ENCODE peak calls at places on chromosomes 2 and 18, in four cellular contexts. One of them, this sample, is unnamed.

GRCh38 chr2:165648826-165649225 is 145.2 kb downstream of the GALNT3 start:
- DNase-seq in mesendoderm: no peak
- DNase-seq in Peyer's patch: no peak
- DNase-seq in esophagus squamous epithelium: no peak
- DNase-seq in this sample: no peak

GRCh38 chr18:45671366-45671765 is 52.6 kb upstream of the SLC14A1 start:
- DNase-seq in mesendoderm: no peak
- DNase-seq in Peyer's patch: no peak
- DNase-seq in esophagus squamous epithelium: no peak
- DNase-seq in this sample: no peak

GRCh38 chr2:174764281-174765063 is at the start of gene CHRNA1:
- DNase-seq in mesendoderm: no peak
- DNase-seq in Peyer's patch: no peak
- DNase-seq in esophagus squamous epithelium: no peak
- DNase-seq in this sample: no peak

GRCh38 chr2:69181806-69182427 is 168.9 kb downstream of the ANTXR1 start:
- DNase-seq in mesendoderm: no peak
- DNase-seq in Peyer's patch: no peak
- DNase-seq in esophagus squamous epithelium: no peak
- DNase-seq in this sample: no peak

GRCh38 chr2:28437142-28437835 is 44.6 kb downstream of the FOSL2 start:
- DNase-seq in mesendoderm: peak; percentile 61
- DNase-seq in Peyer's patch: peak; percentile 78
- DNase-seq in esophagus squamous epithelium: no peak
- DNase-seq in this sample: peak; percentile 78

GRCh38 chr2:190911813-190912212 is 31.2 kb downstream of the GLS start:
- DNase-seq in mesendoderm: no peak
- DNase-seq in Peyer's patch: no peak
- DNase-seq in esophagus squamous epithelium: no peak
- DNase-seq in this sample: peak; percentile 79

GRCh38 chr2:154655499-154655898 is 43.0 kb upstream of the KCNJ3 start:
- DNase-seq in mesendoderm: no peak
- DNase-seq in Peyer's patch: no peak
- DNase-seq in esophagus squamous epithelium: no peak
- DNase-seq in this sample: no peak

GRCh38 chr2:234735829-234736228 is 216.0 kb upstream of the SH3BP4 start:
- DNase-seq in mesendoderm: no peak
- DNase-seq in Peyer's patch: no peak
- DNase-seq in esophagus squamous epithelium: no peak
- DNase-seq in this sample: no peak

GRCh38 chr2:6524678-6525367 is 340.9 kb downstream of the CMPK2 start:
- DNase-seq in mesendoderm: no peak
- DNase-seq in Peyer's patch: no peak
- DNase-seq in esophagus squamous epithelium: no peak
- DNase-seq in this sample: no peak

GRCh38 chr2:17303496-17303895 is 214.7 kb downstream of the RAD51AP2 start:
- DNase-seq in mesendoderm: no peak
- DNase-seq in Peyer's patch: no peak
- DNase-seq in esophagus squamous epithelium: no peak
- DNase-seq in this sample: no peak

GRCh38 chr2:64342195-64343099 is 111.5 kb upstream of the LGALSL start:
- DNase-seq in mesendoderm: no peak
- DNase-seq in Peyer's patch: peak; percentile 5
- DNase-seq in esophagus squamous epithelium: no peak
- DNase-seq in this sample: no peak

GRCh38 chr2:238847841-238848565 is at the start of gene TWIST2:
- DNase-seq in mesendoderm: peak; percentile 76
- DNase-seq in Peyer's patch: peak; percentile 73
- DNase-seq in esophagus squamous epithelium: no peak
- DNase-seq in this sample: no peak

GRCh38 chr18:74662622-74663021 is 65.0 kb downstream of the ZNF407 start:
- DNase-seq in mesendoderm: no peak
- DNase-seq in Peyer's patch: no peak
- DNase-seq in esophagus squamous epithelium: no peak
- DNase-seq in this sample: no peak

GRCh38 chr18:55658598-55658997 is 70.6 kb upstream of the TCF4 start:
- DNase-seq in mesendoderm: no peak
- DNase-seq in Peyer's patch: no peak
- DNase-seq in esophagus squamous epithelium: no peak
- DNase-seq in this sample: no peak

GRCh38 chr2:55108456-55108855 is 58.2 kb upstream of the RTN4 start:
- DNase-seq in mesendoderm: no peak
- DNase-seq in Peyer's patch: no peak
- DNase-seq in esophagus squamous epithelium: no peak
- DNase-seq in this sample: no peak

GRCh38 chr2:66469219-66469902 is 34.4 kb downstream of the MEIS1 start:
- DNase-seq in mesendoderm: no peak
- DNase-seq in Peyer's patch: no peak
- DNase-seq in esophagus squamous epithelium: no peak
- DNase-seq in this sample: no peak

GRCh38 chr2:119536707-119537106 is 7.5 kb upstream of the CFAP221 start:
- DNase-seq in mesendoderm: no peak
- DNase-seq in Peyer's patch: no peak
- DNase-seq in esophagus squamous epithelium: no peak
- DNase-seq in this sample: no peak

GRCh38 chr2:218219934-218220333 is 2.9 kb downstream of the ARPC2 start:
- DNase-seq in mesendoderm: no peak
- DNase-seq in Peyer's patch: no peak
- DNase-seq in esophagus squamous epithelium: no peak
- DNase-seq in this sample: no peak

GRCh38 chr2:120892967-120893667 is 157.4 kb downstream of the GLI2 start:
- DNase-seq in mesendoderm: no peak
- DNase-seq in Peyer's patch: no peak
- DNase-seq in esophagus squamous epithelium: no peak
- DNase-seq in this sample: no peak

GRCh38 chr2:226483143-226483542 is 316.5 kb downstream of the IRS1 start:
- DNase-seq in mesendoderm: peak; percentile 50
- DNase-seq in Peyer's patch: no peak
- DNase-seq in esophagus squamous epithelium: no peak
- DNase-seq in this sample: no peak

GRCh38 chr2:3170792-3171455 is 206.7 kb downstream of the EIPR1 start:
- DNase-seq in mesendoderm: no peak
- DNase-seq in Peyer's patch: no peak
- DNase-seq in esophagus squamous epithelium: no peak
- DNase-seq in this sample: no peak

GRCh38 chr18:38759457-38759856 is 1193.9 kb upstream of the CELF4 start:
- DNase-seq in mesendoderm: no peak
- DNase-seq in Peyer's patch: no peak
- DNase-seq in esophagus squamous epithelium: no peak
- DNase-seq in this sample: no peak

GRCh38 chr2:96501471-96501874 is 3.7 kb downstream of the NEURL3 start:
- DNase-seq in mesendoderm: no peak
- DNase-seq in Peyer's patch: no peak
- DNase-seq in esophagus squamous epithelium: no peak
- DNase-seq in this sample: no peak

GRCh38 chr2:169693344-169693743 is 861 bp downstream of the CFAP210 start:
- DNase-seq in mesendoderm: peak; percentile 45
- DNase-seq in Peyer's patch: no peak
- DNase-seq in esophagus squamous epithelium: no peak
- DNase-seq in this sample: peak; percentile 29

GRCh38 chr2:39623916-39624315 is 41.8 kb upstream of the TMEM178A start:
- DNase-seq in mesendoderm: no peak
- DNase-seq in Peyer's patch: no peak
- DNase-seq in esophagus squamous epithelium: no peak
- DNase-seq in this sample: no peak

GRCh38 chr2:121524650-121525425 is 5.8 kb upstream of the RNU4ATAC start:
- DNase-seq in mesendoderm: peak; percentile 73
- DNase-seq in Peyer's patch: no peak
- DNase-seq in esophagus squamous epithelium: no peak
- DNase-seq in this sample: no peak

GRCh38 chr2:19796036-19796703 is 105.6 kb downstream of the TTC32 start:
- DNase-seq in mesendoderm: no peak
- DNase-seq in Peyer's patch: no peak
- DNase-seq in esophagus squamous epithelium: no peak
- DNase-seq in this sample: no peak

GRCh38 chr2:144924827-144925226 is 404.9 kb upstream of the ZEB2 start:
- DNase-seq in mesendoderm: no peak
- DNase-seq in Peyer's patch: no peak
- DNase-seq in esophagus squamous epithelium: no peak
- DNase-seq in this sample: no peak

GRCh38 chr2:38665854-38666577 is at the start of gene GALM:
- DNase-seq in mesendoderm: peak; percentile 98
- DNase-seq in Peyer's patch: peak; percentile 86
- DNase-seq in esophagus squamous epithelium: no peak
- DNase-seq in this sample: peak; percentile 95

GRCh38 chr2:161170917-161171594 is 10.8 kb downstream of the TANK start:
- DNase-seq in mesendoderm: no peak
- DNase-seq in Peyer's patch: no peak
- DNase-seq in esophagus squamous epithelium: no peak
- DNase-seq in this sample: no peak

GRCh38 chr18:13500891-13501887 is 225.2 kb downstream of the FAM210A start:
- DNase-seq in mesendoderm: peak; percentile 76
- DNase-seq in Peyer's patch: no peak
- DNase-seq in esophagus squamous epithelium: no peak
- DNase-seq in this sample: no peak

GRCh38 chr2:30113617-30114293 is 33.1 kb upstream of the YPEL5 start:
- DNase-seq in mesendoderm: peak; percentile 18
- DNase-seq in Peyer's patch: no peak
- DNase-seq in esophagus squamous epithelium: no peak
- DNase-seq in this sample: peak; percentile 10

DNA sequence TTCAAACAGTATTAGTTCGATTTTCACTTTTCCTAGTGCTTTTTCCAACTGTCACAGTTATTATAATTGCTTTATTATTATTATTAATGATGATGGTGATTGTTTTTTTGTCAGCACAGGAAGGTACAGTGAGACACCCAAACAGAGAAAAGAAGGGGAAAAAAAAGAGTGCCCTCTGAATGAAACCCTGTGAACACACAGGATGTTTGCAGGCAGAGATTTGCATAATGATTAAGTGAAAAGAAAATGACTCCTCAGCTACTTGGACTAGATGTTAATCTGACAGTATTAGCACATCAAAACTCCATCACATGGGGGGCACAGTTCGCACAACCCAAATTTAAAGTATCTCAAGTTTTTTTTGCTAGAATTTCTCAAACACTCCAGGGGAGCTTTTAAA is 32.9 kb downstream of the ADD2 start:
- DNase-seq in mesendoderm: no peak
- DNase-seq in Peyer's patch: no peak
- DNase-seq in esophagus squamous epithelium: no peak
- DNase-seq in this sample: no peak
- H3K27ac ChIP-seq in mesendoderm: no peak overlapping the region
- H3K27ac ChIP-seq in Peyer's patch: no peak overlapping the region
- H3K27ac ChIP-seq in esophagus squamous epithelium: no peak overlapping the region
- H3K27ac ChIP-seq in this sample: no peak overlapping the region

GRCh38 chr2:197786010-197786877 is 1.1 kb upstream of the BOLL start:
- DNase-seq in mesendoderm: peak; percentile 87
- DNase-seq in Peyer's patch: peak; percentile 52
- DNase-seq in esophagus squamous epithelium: no peak
- DNase-seq in this sample: no peak
- H3K4me3 ChIP-seq in mesendoderm: no peak overlapping the region
- H3K4me3 ChIP-seq in Peyer's patch: peak overlapping the region; percentile 43
- H3K4me3 ChIP-seq in esophagus squamous epithelium: peak overlapping the region; percentile 42
- H3K4me3 ChIP-seq in this sample: peak overlapping the region; percentile 35

DNA sequence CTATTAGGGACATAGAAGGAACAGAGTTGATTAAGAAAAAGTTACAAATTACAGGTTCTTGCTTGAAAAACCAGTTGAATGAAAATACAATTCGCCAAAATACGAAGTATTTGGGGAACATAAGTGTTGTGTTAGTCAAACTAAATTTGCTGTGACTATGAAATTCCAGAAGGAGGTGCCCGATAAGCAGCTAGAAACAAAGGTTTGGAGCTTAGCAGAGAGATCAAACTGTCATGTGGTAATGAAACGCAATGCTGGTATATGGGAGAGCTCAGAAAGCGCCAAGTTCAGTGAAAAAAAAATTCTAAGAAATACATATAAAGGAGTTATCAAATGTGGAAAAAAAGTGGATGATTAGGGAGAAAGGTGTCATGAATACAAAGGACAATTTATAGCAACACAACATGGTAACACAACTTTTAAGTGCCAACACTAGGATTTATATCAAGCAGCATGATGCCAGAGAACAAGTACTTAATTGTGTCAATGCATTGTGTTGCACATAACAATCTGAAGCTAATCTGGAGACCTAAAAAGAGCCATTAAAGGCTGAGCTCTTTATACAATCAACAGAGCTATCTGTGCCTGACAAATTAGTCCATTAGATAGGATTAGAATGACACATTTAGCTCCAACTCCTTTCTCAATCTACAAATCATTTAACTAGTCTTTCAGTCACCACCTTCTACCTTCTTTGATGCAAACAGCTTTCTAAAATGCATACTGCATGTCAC is 31.2 kb downstream of the SMAD2 start:
- DNase-seq in mesendoderm: peak; percentile 84
- DNase-seq in Peyer's patch: no peak
- DNase-seq in esophagus squamous epithelium: no peak
- DNase-seq in this sample: no peak
- H3K4me1 ChIP-seq in mesendoderm: peaks cover 22% of the 10 kb centered on the region
- H3K4me1 ChIP-seq in Peyer's patch: no peaks in the 10 kb centered on the region
- H3K4me1 ChIP-seq in esophagus squamous epithelium: no peaks in the 10 kb centered on the region
- H3K4me1 ChIP-seq in this sample: no peaks in the 10 kb centered on the region

DNA sequence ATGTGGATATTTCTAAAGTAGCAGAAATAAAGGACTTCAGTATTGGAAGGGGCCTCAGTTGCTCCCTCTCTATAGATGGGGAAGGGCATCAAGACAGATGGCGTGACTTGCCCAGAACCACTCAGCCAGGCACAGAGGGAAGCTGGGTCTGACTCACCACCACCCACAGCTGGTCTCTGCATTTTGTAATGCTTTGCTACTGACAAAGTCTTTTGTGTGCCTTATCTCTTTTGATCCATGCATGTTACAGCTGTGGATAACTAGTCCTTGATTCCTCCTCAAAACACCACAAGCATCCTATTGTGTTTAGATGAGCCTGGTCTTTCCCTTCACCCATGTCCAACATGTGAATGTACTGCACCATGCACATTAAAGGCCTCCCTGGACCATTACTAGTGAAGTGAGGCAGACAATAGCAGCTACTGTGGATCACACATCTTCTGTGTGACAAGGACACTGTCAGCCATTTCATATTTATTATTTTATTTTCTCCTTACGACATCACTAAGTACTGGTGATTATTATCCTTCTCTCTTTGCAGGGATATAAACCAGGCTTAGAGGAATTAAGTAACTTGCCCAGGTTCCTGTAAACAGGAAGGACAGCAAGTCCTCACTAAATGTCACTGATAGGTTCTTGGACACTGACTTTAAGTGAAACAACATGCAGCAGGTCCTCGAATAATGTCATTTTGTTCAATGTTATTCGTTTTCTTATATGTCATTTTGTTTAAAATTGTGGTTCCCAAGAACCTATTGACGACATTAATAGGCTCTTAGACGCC is 29.6 kb upstream of the IL37 start:
- DNase-seq in mesendoderm: peak; percentile 63
- DNase-seq in Peyer's patch: no peak
- DNase-seq in esophagus squamous epithelium: no peak
- DNase-seq in this sample: no peak
- H3K27ac ChIP-seq in mesendoderm: no peak overlapping the region
- H3K27ac ChIP-seq in Peyer's patch: no peak overlapping the region
- H3K27ac ChIP-seq in esophagus squamous epithelium: peak overlapping the region; percentile 4
- H3K27ac ChIP-seq in this sample: no peak overlapping the region

This sample was measured in small intestine.